ENCODE peak calls at places on chromosomes 11 and 22, in eight cellular contexts. P is GM10248; S is K562; C is activated CD4-positive, alpha-beta T cell treated with anti-CD3 and anti-CD28 coated beads for 24 hours; T is fibroblast of pulmonary artery; V is foreskin keratinocyte; Y is effector memory CD8-positive, alpha-beta T cell; H is B cell. M is an unnamed sample.
A peak's percentile ranks its signal among the peaks of the same experiment; 100 is the strongest.

GRCh38 chr11:65554057-65554818 is 3.9 kb downstream of the LTBP3 start:
- DNase-seq in P (no peak), S (no peak), C (no peak), T (no peak), V (no peak), Y (no peak), H (no peak), M (no peak)

GRCh38 chr22:31812977-31813605 is 59.3 kb downstream of the DEPDC5 start:
- DNase-seq in P (no peak), S (no peak), C (no peak), T (no peak), V (no peak), Y (no peak), H (no peak), M (no peak)

GRCh38 chr22:47561766-47562165 is 799.3 kb downstream of the TBC1D22A start:
- DNase-seq in P (no peak), S (no peak), C (no peak), T (no peak), V (no peak), Y (no peak), H (no peak), M (no peak)

GRCh38 chr11:123536690-123537437 is 106.8 kb downstream of the GRAMD1B start:
- DNase-seq in P (no peak), S (no peak), C (no peak), T (peak; percentile 30), V (no peak), Y (no peak), H (no peak), M (no peak)

GRCh38 chr22:41352058-41352457 is 29.7 kb upstream of the TEF start:
- DNase-seq in P (no peak), S (no peak), C (no peak), T (peak; percentile 50), V (peak; percentile 57), Y (no peak), H (no peak), M (no peak)

GRCh38 chr11:72703281-72704008 is 29.2 kb upstream of the PDE2A start:
- DNase-seq in P (no peak), S (peak; percentile 50), C (no peak), T (peak; percentile 79), V (no peak), Y (no peak), H (no peak), M (no peak)

GRCh38 chr11:60658409-60658808 is 41.0 kb upstream of the MS4A8 start:
- DNase-seq in P (no peak), S (no peak), C (no peak), T (no peak), V (no peak), Y (no peak), H (no peak), M (no peak)

GRCh38 chr22:21764038-21764804 is 28.6 kb upstream of the YPEL1 start:
- DNase-seq in P (no peak), S (no peak), C (no peak), T (no peak), V (no peak), Y (no peak), H (no peak), M (no peak)

GRCh38 chr11:17954395-17955252 is 58.2 kb downstream of the SERGEF start:
- DNase-seq in P (no peak), S (no peak), C (no peak), T (no peak), V (no peak), Y (no peak), H (no peak), M (no peak)

GRCh38 chr11:107665016-107665415 is 46.8 kb downstream of the SLN start:
- DNase-seq in P (no peak), S (no peak), C (no peak), T (peak; percentile 5), V (no peak), Y (no peak), H (no peak), M (no peak)

GRCh38 chr11:64870176-64870892 is 8.1 kb downstream of the EHD1 start:
- DNase-seq in P (no peak), S (peak; percentile 84), C (no peak), T (peak; percentile 69), V (no peak), Y (no peak), H (no peak), M (no peak)

GRCh38 chr11:45041556-45041955 is 90.9 kb upstream of the TP53I11 start:
- DNase-seq in P (no peak), S (no peak), C (no peak), T (no peak), V (no peak), Y (no peak), H (no peak), M (no peak)